ENCODE peak calls at places on chromosomes 11 and 22, in four cellular contexts. T, Y, A and D are unnamed samples.

GRCh38 chr22:22820626-22821025 is 67.0 kb upstream of the IGLL5 start:
- DNase-seq in T (no peak), Y (no peak), A (no peak), D (no peak)

GRCh38 chr11:12052676-12053605 is 44.5 kb upstream of the DKK3 start:
- DNase-seq in T (no peak), A (no peak), Y (no peak), D (no peak)

GRCh38 chr11:61056566-61056965 is 45.7 kb upstream of the CD5 start:
- DNase-seq in T (no peak), A (no peak), Y (peak; percentile 37), D (no peak)

GRCh38 chr11:118641463-118642019 is 34.1 kb downstream of the PHLDB1 start:
- DNase-seq in A (no peak), T (no peak), Y (no peak), D (no peak)

GRCh38 chr11:35478411-35479139 is 46.8 kb downstream of the PAMR1 start:
- DNase-seq in A (no peak), T (peak; percentile 70), Y (no peak), D (no peak)

GRCh38 chr11:119664701-119665420 is 64.1 kb downstream of the NECTIN1 start:
- DNase-seq in A (no peak), T (no peak), Y (no peak), D (no peak)

GRCh38 chr22:36935694-36936093 is 22.3 kb downstream of the CSF2RB start:
- DNase-seq in A (no peak), T (no peak), Y (no peak), D (no peak)

GRCh38 chr11:44468338-44468988 is 97.0 kb upstream of the CD82 start:
- DNase-seq in T (no peak), Y (no peak), A (no peak), D (no peak)

GRCh38 chr22:39947488-39948216 is 12.5 kb upstream of the TMA7B start:
- DNase-seq in A (no peak), T (no peak), Y (no peak), D (no peak)

GRCh38 chr11:108943853-108944252 is 279.0 kb downstream of the DDX10 start:
- DNase-seq in Y (no peak), A (no peak), T (no peak), D (no peak)

GRCh38 chr11:75499423-75500305 is 26.1 kb downstream of the GDPD5 start:
- DNase-seq in Y (peak; percentile 88), A (peak; percentile 94), T (no peak), D (peak; percentile 25)

GRCh38 chr11:26580929-26581328 is 8.9 kb upstream of the MUC15 start:
- DNase-seq in Y (no peak), T (no peak), A (no peak), D (no peak)

GRCh38 chr11:69996451-69996850 is 81.7 kb upstream of the ANO1 start:
- DNase-seq in T (no peak), A (no peak), Y (no peak), D (no peak)

GRCh38 chr11:20597924-20598484 is 1.4 kb upstream of the SLC6A5 start:
- DNase-seq in T (no peak), A (no peak), Y (no peak), D (no peak)

GRCh38 chr22:22534604-22535415 is 14.7 kb upstream of the ZNF280A start:
- DNase-seq in T (no peak), Y (no peak), A (no peak), D (no peak)

GRCh38 chr22:23100124-23100801 is 29.9 kb downstream of the GNAZ start:
- DNase-seq in Y (no peak), A (no peak), T (no peak), D (no peak)

GRCh38 chr11:128434411-128434810 is 152.9 kb downstream of the ETS1 start:
- DNase-seq in Y (no peak), T (no peak), A (no peak), D (no peak)

GRCh38 chr11:61486779-61487178 is 21.8 kb upstream of the LRRC10B start:
- DNase-seq in T (no peak), A (no peak), Y (no peak), D (peak; percentile 40)

GRCh38 chr11:59822989-59823566 is 12.5 kb upstream of the MRPL16 start:
- DNase-seq in Y (no peak), T (no peak), A (peak; percentile 40), D (peak; percentile 74)